ENCODE peak calls at places on chromosomes 5 and 9, in ten cellular contexts. Z is AG04450; X is mucosa of gallbladder; U is neural crest cell; I is adrenal gland; B is endothelial cell; J is effector memory CD8-positive, alpha-beta T cell; C is prostate gland; P is ureter; W is stimulated activated CD4-positive, alpha-beta T cell treated with anti-CD3 and anti-CD28 coated beads, Interleukin-4, amount 100 ng/mL, for 4 hours. K is an unnamed sample.
A peak's percentile ranks its signal among the peaks of the same experiment; 100 is the strongest.

GRCh38 chr9:133255371-133255940 is 19.5 kb downstream of the ABO start:
- DNase-seq in J (no peak), X (no peak), I (peak; percentile 43), P (no peak), U (no peak), W (no peak), Z (no peak), C (no peak), B (no peak), K (no peak)

GRCh38 chr9:108688051-108688450 is 167.7 kb downstream of the ACTL7B start:
- DNase-seq in X (no peak), Z (no peak), C (no peak), I (no peak), J (no peak), W (no peak), U (no peak), B (no peak), P (no peak), K (no peak)

GRCh38 chr9:124037790-124038189 is 26.2 kb downstream of the LHX2 start:
- DNase-seq in C (no peak), U (no peak), J (no peak), W (no peak), P (no peak), Z (no peak), B (no peak), X (no peak), I (no peak), K (no peak)

GRCh38 chr9:31347082-31347617 is 1037.3 kb upstream of the ACO1 start:
- DNase-seq in W (no peak), J (no peak), X (no peak), P (no peak), U (no peak), C (no peak), I (no peak), Z (no peak), B (peak; percentile 10), K (no peak)

GRCh38 chr5:177195307-177195952 is 61.9 kb downstream of the NSD1 start:
- DNase-seq in Z (no peak), J (no peak), B (no peak), W (no peak), U (no peak), C (no peak), X (no peak), I (peak; percentile 80), P (no peak), K (no peak)

GRCh38 chr9:17744786-17745185 is 165.9 kb downstream of the SH3GL2 start:
- DNase-seq in J (no peak), C (no peak), P (no peak), X (no peak), B (peak; percentile 47), W (no peak), I (no peak), Z (no peak), U (peak; percentile 35), K (no peak)

GRCh38 chr5:150345716-150346115 is 11.8 kb upstream of the TCOF1 start:
- DNase-seq in U (no peak), I (no peak), X (no peak), Z (no peak), W (no peak), P (no peak), C (no peak), B (no peak), J (no peak), K (no peak)

GRCh38 chr5:18487928-18488480 is 853.7 kb downstream of the TAF11L14 start:
- DNase-seq in B (no peak), P (no peak), J (no peak), U (no peak), W (no peak), X (no peak), Z (no peak), I (no peak), C (no peak), K (no peak)

GRCh38 chr5:15499528-15500325 is at the start of gene FBXL7:
- DNase-seq in P (peak; percentile 72), I (peak; percentile 90), U (peak; percentile 76), Z (peak; percentile 41), W (no peak), C (peak; percentile 78), B (peak; percentile 84), X (peak; percentile 61), J (no peak), K (no peak)

GRCh38 chr9:134057751-134058701 is 9.8 kb downstream of the BRD3 start:
- DNase-seq in W (no peak), U (no peak), C (no peak), P (no peak), I (peak; percentile 84), Z (no peak), B (no peak), J (no peak), X (no peak), K (peak; percentile 39)

GRCh38 chr5:67032921-67033664 is 163.5 kb downstream of the CD180 start:
- DNase-seq in I (no peak), J (no peak), P (no peak), U (no peak), B (no peak), C (no peak), Z (peak; percentile 18), X (no peak), W (no peak), K (no peak)

GRCh38 chr9:134399435-134400056 is 73.3 kb downstream of the RXRA start:
- DNase-seq in I (peak; percentile 66), B (no peak), W (no peak), P (no peak), U (peak; percentile 28), Z (no peak), X (no peak), C (no peak), J (no peak), K (no peak)

GRCh38 chr9:69421908-69422801 is 97.1 kb downstream of the ENTREP1 start:
- DNase-seq in I (peak; percentile 77), W (peak; percentile 4), P (peak; percentile 56), C (peak; percentile 58), U (peak; percentile 55), X (peak; percentile 57), J (peak; percentile 9), Z (peak; percentile 29), B (peak; percentile 53), K (peak; percentile 12)

GRCh38 chr9:126419475-126419874 is 92.8 kb downstream of the MVB12B start:
- DNase-seq in U (no peak), Z (no peak), I (peak; percentile 77), C (no peak), W (no peak), P (no peak), X (no peak), B (no peak), J (no peak), K (no peak)

GRCh38 chr5:178429156-178429468 is 161.1 kb downstream of the COL23A1 start:
- DNase-seq in X (no peak), P (no peak), Z (no peak), B (no peak), J (no peak), W (no peak), C (no peak), I (no peak), U (no peak), K (no peak)

GRCh38 chr9:16254674-16255073 is 615.8 kb downstream of the BNC2 start:
- DNase-seq in Z (no peak), X (no peak), C (no peak), B (no peak), I (peak; percentile 11), P (no peak), W (no peak), U (no peak), J (no peak), K (no peak)

GRCh38 chr5:138282918-138283742 is 8.7 kb upstream of the GFRA3 start:
- DNase-seq in J (no peak), W (no peak), Z (peak; percentile 20), U (peak; percentile 23), I (peak; percentile 72), P (peak; percentile 48), C (peak; percentile 60), B (peak; percentile 63), X (peak; percentile 21), K (no peak)

GRCh38 chr9:14868772-14869583 is 41.2 kb downstream of the FREM1 start:
- DNase-seq in J (no peak), Z (no peak), I (no peak), U (peak; percentile 63), X (no peak), P (no peak), B (no peak), W (no peak), C (no peak), K (no peak)

GRCh38 chr5:68543212-68543611 is 327.7 kb downstream of the PIK3R1 start:
- DNase-seq in J (no peak), X (no peak), I (no peak), U (no peak), P (no peak), B (no peak), C (no peak), Z (no peak), W (no peak), K (no peak)

GRCh38 chr9:136012651-136013050 is 51.5 kb upstream of the UBAC1 start:
- DNase-seq in B (no peak), I (no peak), U (no peak), P (no peak), C (no peak), W (no peak), J (no peak), X (no peak), Z (no peak), K (no peak)

GRCh38 chr9:98075332-98075805 is 18.8 kb downstream of the NANS start:
- DNase-seq in J (no peak), W (no peak), I (no peak), C (no peak), B (no peak), Z (peak; percentile 26), U (no peak), P (no peak), X (peak; percentile 71), K (no peak)

GRCh38 chr5:173204185-173204979 is 30.6 kb downstream of the NKX2-5 start:
- DNase-seq in B (no peak), Z (no peak), J (peak; percentile 11), I (no peak), U (no peak), W (no peak), P (no peak), X (no peak), C (no peak), K (peak; percentile 5)

GRCh38 chr9:4934976-4935672 is 49.9 kb upstream of the JAK2 start:
- DNase-seq in X (no peak), J (no peak), U (no peak), P (no peak), I (no peak), B (no peak), Z (no peak), C (no peak), W (no peak), K (no peak)

GRCh38 chr5:9423611-9424010 is 122.3 kb downstream of the SEMA5A start:
- DNase-seq in Z (no peak), I (no peak), J (no peak), X (no peak), C (no peak), B (no peak), W (no peak), U (no peak), P (no peak), K (no peak)

GRCh38 chr5:2656186-2656585 is 95.3 kb downstream of the IRX2 start:
- DNase-seq in J (no peak), C (no peak), W (no peak), U (no peak), X (no peak), I (no peak), P (no peak), B (no peak), Z (no peak), K (no peak)

GRCh38 chr9:12720551-12720950 is 27.4 kb downstream of the TYRP1 start:
- DNase-seq in J (no peak), W (no peak), P (no peak), B (no peak), X (no peak), C (no peak), Z (no peak), I (no peak), U (no peak), K (no peak)

GRCh38 chr5:80181618-80182211 is 74.1 kb downstream of the SERINC5 start:
- DNase-seq in X (peak; percentile 89), P (peak; percentile 81), C (peak; percentile 94), I (peak; percentile 79), J (peak; percentile 29), B (no peak), U (no peak), Z (no peak), W (no peak), K (no peak)

GRCh38 chr9:10855847-10856246 is 243.0 kb upstream of the PTPRD start:
- DNase-seq in X (no peak), Z (no peak), C (no peak), P (no peak), W (no peak), J (no peak), U (no peak), B (peak; percentile 17), I (no peak), K (no peak)

K was measured in CD8-positive, alpha-beta memory T cell.